ENCODE peak calls at places on chromosomes 2 and 18, in four cellular contexts. One of them, this sample, is unnamed.

GRCh38 chr2:147275943-147276342 is 568.9 kb upstream of the ACVR2A start:
- DNase-seq in H9: peak; percentile 49
- DNase-seq in mesendoderm: peak; percentile 34
- DNase-seq in H1: peak; percentile 5
- DNase-seq in this sample: no peak

GRCh38 chr2:226447896-226448295 is 351.7 kb downstream of the IRS1 start:
- DNase-seq in H9: no peak
- DNase-seq in mesendoderm: no peak
- DNase-seq in H1: no peak
- DNase-seq in this sample: peak; percentile 52

GRCh38 chr18:5543854-5544389 is at the start of gene EPB41L3:
- DNase-seq in H9: peak; percentile 57
- DNase-seq in mesendoderm: peak; percentile 69
- DNase-seq in H1: no peak
- DNase-seq in this sample: peak; percentile 20

GRCh38 chr2:240922234-240922981 is 16.3 kb downstream of the CROCC2 start:
- DNase-seq in H9: peak; percentile 23
- DNase-seq in mesendoderm: no peak
- DNase-seq in H1: no peak
- DNase-seq in this sample: no peak

GRCh38 chr2:36538345-36538744 is 59.6 kb downstream of the FEZ2 start:
- DNase-seq in H9: no peak
- DNase-seq in mesendoderm: no peak
- DNase-seq in H1: no peak
- DNase-seq in this sample: no peak

GRCh38 chr2:110993557-110994231 is 127.0 kb upstream of the BCL2L11 start:
- DNase-seq in H9: no peak
- DNase-seq in mesendoderm: no peak
- DNase-seq in H1: no peak
- DNase-seq in this sample: no peak

GRCh38 chr2:111671426-111672150 is 212.4 kb downstream of the ANAPC1 start:
- DNase-seq in H9: no peak
- DNase-seq in mesendoderm: no peak
- DNase-seq in H1: no peak
- DNase-seq in this sample: no peak

GRCh38 chr2:181306785-181307184 is 150.4 kb upstream of the ITGA4 start:
- DNase-seq in H9: no peak
- DNase-seq in mesendoderm: no peak
- DNase-seq in H1: no peak
- DNase-seq in this sample: peak; percentile 37

GRCh38 chr2:1503471-1504310 is 90.4 kb downstream of the TPO start:
- DNase-seq in H9: no peak
- DNase-seq in mesendoderm: no peak
- DNase-seq in H1: no peak
- DNase-seq in this sample: no peak

GRCh38 chr18:48946329-48946835 is 4.4 kb downstream of the SMAD7 start:
- DNase-seq in H9: no peak
- DNase-seq in mesendoderm: no peak
- DNase-seq in H1: no peak
- DNase-seq in this sample: peak; percentile 81

GRCh38 chr2:139778732-139779131 is 998.5 kb upstream of the NXPH2 start:
- DNase-seq in H9: no peak
- DNase-seq in mesendoderm: no peak
- DNase-seq in H1: no peak
- DNase-seq in this sample: no peak

GRCh38 chr2:222708274-222708710 is 36.8 kb downstream of the MOGAT1 start:
- DNase-seq in H9: peak; percentile 68
- DNase-seq in mesendoderm: peak; percentile 64
- DNase-seq in H1: no peak
- DNase-seq in this sample: peak; percentile 74

GRCh38 chr18:6729247-6730091 is at the start of gene ARHGAP28:
- DNase-seq in H9: peak; percentile 89
- DNase-seq in mesendoderm: peak; percentile 98
- DNase-seq in H1: peak; percentile 71
- DNase-seq in this sample: peak; percentile 92

GRCh38 chr2:113138428-113139322 is 11.3 kb downstream of the IL1RN start:
- DNase-seq in H9: no peak
- DNase-seq in mesendoderm: peak; percentile 76
- DNase-seq in H1: no peak
- DNase-seq in this sample: peak; percentile 66

GRCh38 chr2:15939854-15940660 is at the start of gene MYCN:
- DNase-seq in H9: peak; percentile 94
- DNase-seq in mesendoderm: peak; percentile 98
- DNase-seq in H1: peak; percentile 74
- DNase-seq in this sample: no peak

GRCh38 chr18:37567061-37567993 is 1.7 kb upstream of the CELF4 start:
- DNase-seq in H9: no peak
- DNase-seq in mesendoderm: no peak
- DNase-seq in H1: no peak
- DNase-seq in this sample: no peak

GRCh38 chr18:42113529-42114191 is 158.6 kb downstream of the PIK3C3 start:
- DNase-seq in H9: no peak
- DNase-seq in mesendoderm: peak; percentile 8
- DNase-seq in H1: no peak
- DNase-seq in this sample: peak; percentile 39

GRCh38 chr2:11829947-11830707 is 83.7 kb downstream of the LPIN1 start:
- DNase-seq in H9: peak; percentile 90
- DNase-seq in mesendoderm: peak; percentile 95
- DNase-seq in H1: peak; percentile 73
- DNase-seq in this sample: peak; percentile 98

GRCh38 chr2:234422895-234423505 is 73.9 kb downstream of the ARL4C start:
- DNase-seq in H9: no peak
- DNase-seq in mesendoderm: no peak
- DNase-seq in H1: no peak
- DNase-seq in this sample: no peak

GRCh38 chr2:191539068-191539467 is 138.9 kb upstream of the NABP1 start:
- DNase-seq in H9: no peak
- DNase-seq in mesendoderm: peak; percentile 46
- DNase-seq in H1: no peak
- DNase-seq in this sample: peak; percentile 40

GRCh38 chr2:18861951-18862350 is 272.6 kb upstream of the NT5C1B start:
- DNase-seq in H9: no peak
- DNase-seq in mesendoderm: no peak
- DNase-seq in H1: no peak
- DNase-seq in this sample: peak; percentile 4

GRCh38 chr18:21704603-21705364 is at the start of gene ABHD3:
- DNase-seq in H9: peak; percentile 92
- DNase-seq in mesendoderm: peak; percentile 94
- DNase-seq in H1: peak; percentile 76
- DNase-seq in this sample: peak; percentile 85

GRCh38 chr2:212033888-212034287 is 504.7 kb downstream of the ERBB4 start:
- DNase-seq in H9: no peak
- DNase-seq in mesendoderm: no peak
- DNase-seq in H1: no peak
- DNase-seq in this sample: no peak

GRCh38 chr2:212032536-212033219 is 505.9 kb downstream of the ERBB4 start:
- DNase-seq in H9: no peak
- DNase-seq in mesendoderm: no peak
- DNase-seq in H1: no peak
- DNase-seq in this sample: peak; percentile 68

GRCh38 chr2:212034841-212035585 is 503.6 kb downstream of the ERBB4 start:
- DNase-seq in H9: no peak
- DNase-seq in mesendoderm: no peak
- DNase-seq in H1: no peak
- DNase-seq in this sample: peak; percentile 30

GRCh38 chr2:212030709-212031108 is 507.9 kb downstream of the ERBB4 start:
- DNase-seq in H9: no peak
- DNase-seq in mesendoderm: peak; percentile 66
- DNase-seq in H1: no peak
- DNase-seq in this sample: no peak

DNA sequence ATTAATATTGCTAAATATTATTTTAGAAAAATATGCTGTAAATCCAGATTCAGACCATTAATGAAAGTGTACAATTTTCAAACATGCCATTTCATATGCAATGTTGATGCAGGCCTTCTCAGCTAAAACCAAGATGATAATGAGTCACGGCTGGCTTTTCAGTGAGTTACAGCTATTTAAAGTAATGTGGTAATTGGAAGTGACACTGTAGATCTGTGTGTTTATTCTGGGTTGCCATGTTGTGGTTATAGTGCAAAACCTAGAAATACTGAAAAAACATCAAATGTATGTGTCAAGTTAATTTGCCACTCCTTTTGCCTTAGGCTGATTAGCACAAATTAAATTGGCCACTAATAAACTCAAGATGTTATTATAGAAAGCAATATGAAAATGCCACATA is 506.6 kb downstream of the ERBB4 start:
- DNase-seq in H9: no peak
- DNase-seq in mesendoderm: no peak
- DNase-seq in H1: no peak
- DNase-seq in this sample: peak; percentile 78
- H3K56ac ChIP-seq in H9: no peak overlapping the region
- H3K56ac ChIP-seq in mesendoderm: no peak overlapping the region
- H3K56ac ChIP-seq in H1: no peak overlapping the region
- H3K56ac ChIP-seq in this sample: no peak overlapping the region

GRCh38 chr2:136208682-136209081 is 90.7 kb upstream of the CXCR4 start:
- DNase-seq in H9: no peak
- DNase-seq in mesendoderm: no peak
- DNase-seq in H1: no peak
- DNase-seq in this sample: no peak
- H3K56ac ChIP-seq in H9: no peak overlapping the region
- H3K56ac ChIP-seq in mesendoderm: no peak overlapping the region
- H3K56ac ChIP-seq in H1: no peak overlapping the region
- H3K56ac ChIP-seq in this sample: no peak overlapping the region

GRCh38 chr2:156673981-156674380 is 237.8 kb downstream of the GPD2 start:
- DNase-seq in H9: no peak
- DNase-seq in mesendoderm: no peak
- DNase-seq in H1: no peak
- DNase-seq in this sample: no peak
- H3K56ac ChIP-seq in H9: no peak overlapping the region
- H3K56ac ChIP-seq in mesendoderm: no peak overlapping the region
- H3K56ac ChIP-seq in H1: no peak overlapping the region
- H3K56ac ChIP-seq in this sample: no peak overlapping the region

GRCh38 chr2:238776003-238776640 is 71.8 kb upstream of the TWIST2 start:
- DNase-seq in H9: no peak
- DNase-seq in mesendoderm: no peak
- DNase-seq in H1: no peak
- DNase-seq in this sample: no peak

GRCh38 chr2:238777369-238778067 is 70.4 kb upstream of the TWIST2 start:
- DNase-seq in H9: no peak
- DNase-seq in mesendoderm: no peak
- DNase-seq in H1: no peak
- DNase-seq in this sample: no peak

GRCh38 chr2:238773472-238773871 is 74.4 kb upstream of the TWIST2 start:
- DNase-seq in H9: no peak
- DNase-seq in mesendoderm: no peak
- DNase-seq in H1: no peak
- DNase-seq in this sample: no peak

GRCh38 chr2:238774980-238775509 is 72.8 kb upstream of the TWIST2 start:
- DNase-seq in H9: no peak
- DNase-seq in mesendoderm: no peak
- DNase-seq in H1: no peak
- DNase-seq in this sample: no peak

GRCh38 chr2:238775591-238775990 is 72.3 kb upstream of the TWIST2 start:
- DNase-seq in H9: no peak
- DNase-seq in mesendoderm: no peak
- DNase-seq in H1: no peak
- DNase-seq in this sample: no peak
- H3K56ac ChIP-seq in H9: no peak overlapping the region
- H3K56ac ChIP-seq in mesendoderm: no peak overlapping the region
- H3K56ac ChIP-seq in H1: no peak overlapping the region
- H3K56ac ChIP-seq in this sample: no peak overlapping the region

DNA sequence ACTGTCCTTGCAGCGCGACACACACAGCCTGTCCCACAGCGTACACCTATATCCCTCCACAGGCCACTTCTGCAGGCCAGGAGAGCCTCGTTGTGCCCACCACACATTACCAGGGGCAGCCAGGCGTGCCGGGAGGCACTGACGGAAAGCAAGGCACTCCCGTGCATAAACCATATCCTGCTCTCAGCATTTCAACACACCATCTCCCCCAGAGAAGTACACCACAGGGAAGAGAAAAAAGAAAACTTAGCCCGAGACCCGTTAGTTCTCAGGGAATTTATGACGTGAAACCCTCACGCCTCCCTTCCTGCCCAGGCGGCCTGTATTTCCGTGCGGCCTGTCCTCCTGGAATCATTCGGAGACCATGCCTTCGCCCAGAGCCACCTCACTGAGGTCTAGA is 24.6 kb upstream of the SALL3 start:
- DNase-seq in H9: no peak
- DNase-seq in mesendoderm: no peak
- DNase-seq in H1: no peak
- DNase-seq in this sample: no peak
- H3K56ac ChIP-seq in H9: no peak overlapping the region
- H3K56ac ChIP-seq in mesendoderm: no peak overlapping the region
- H3K56ac ChIP-seq in H1: no peak overlapping the region
- H3K56ac ChIP-seq in this sample: no peak overlapping the region

GRCh38 chr2:189407944-189408209 is 33.4 kb upstream of the WDR75 start:
- DNase-seq in H9: no peak
- DNase-seq in mesendoderm: no peak
- DNase-seq in H1: no peak
- DNase-seq in this sample: no peak

GRCh38 chr2:189408294-189408693 is 33.0 kb upstream of the WDR75 start:
- DNase-seq in H9: no peak
- DNase-seq in mesendoderm: no peak
- DNase-seq in H1: no peak
- DNase-seq in this sample: peak; percentile 18

GRCh38 chr2:189409647-189410046 is 31.6 kb upstream of the WDR75 start:
- DNase-seq in H9: no peak
- DNase-seq in mesendoderm: no peak
- DNase-seq in H1: no peak
- DNase-seq in this sample: no peak

GRCh38 chr2:189407161-189407943 is 33.9 kb upstream of the WDR75 start:
- DNase-seq in H9: no peak
- DNase-seq in mesendoderm: no peak
- DNase-seq in H1: no peak
- DNase-seq in this sample: peak; percentile 87

GRCh38 chr2:189409136-189409535 is 32.1 kb upstream of the WDR75 start:
- DNase-seq in H9: no peak
- DNase-seq in mesendoderm: no peak
- DNase-seq in H1: no peak
- DNase-seq in this sample: peak; percentile 24
- H3K56ac ChIP-seq in H9: no peak overlapping the region
- H3K56ac ChIP-seq in mesendoderm: no peak overlapping the region
- H3K56ac ChIP-seq in H1: no peak overlapping the region
- H3K56ac ChIP-seq in this sample: no peak overlapping the region

DNA sequence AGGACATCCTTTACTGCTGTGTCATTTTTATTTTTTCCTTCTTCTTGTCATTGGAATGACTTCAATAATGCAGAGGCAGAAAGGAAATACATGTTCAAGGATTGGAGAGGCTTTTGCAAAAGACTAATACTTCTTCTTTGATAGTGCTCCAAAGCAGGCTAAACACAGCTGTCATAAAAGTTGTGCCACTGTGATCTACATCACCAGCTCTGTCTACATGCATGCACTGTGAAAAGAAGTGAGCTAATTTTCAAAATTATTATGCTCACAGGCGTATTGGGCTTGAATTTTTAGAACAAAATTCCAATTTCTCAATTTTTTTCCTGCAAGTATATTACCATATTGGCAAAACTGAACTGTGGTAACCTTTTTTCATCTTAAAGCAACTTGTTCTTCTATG is 37.5 kb upstream of the CALCRL start:
- DNase-seq in H9: no peak
- DNase-seq in mesendoderm: no peak
- DNase-seq in H1: no peak
- DNase-seq in this sample: no peak
- H3K56ac ChIP-seq in H9: no peak overlapping the region
- H3K56ac ChIP-seq in mesendoderm: no peak overlapping the region
- H3K56ac ChIP-seq in H1: no peak overlapping the region
- H3K56ac ChIP-seq in this sample: no peak overlapping the region

GRCh38 chr18:57447154-57447621 is 12.0 kb downstream of the ONECUT2 start:
- DNase-seq in H9: peak; percentile 84
- DNase-seq in mesendoderm: peak; percentile 86
- DNase-seq in H1: no peak
- DNase-seq in this sample: peak; percentile 18
- H3K56ac ChIP-seq in H9: no peak overlapping the region
- H3K56ac ChIP-seq in mesendoderm: no peak overlapping the region
- H3K56ac ChIP-seq in H1: no peak overlapping the region
- H3K56ac ChIP-seq in this sample: no peak overlapping the region